ENCODE peak calls at places on chromosomes 4 and X, in seven cellular contexts. F is heart left ventricle, R is small intestine, J is colonic mucosa, U is cardiac muscle cell, E is mammary epithelial cell, G is pancreas. T is an unnamed sample. For H3K27me3, the result is how much of the 10 kb centered on the place peaks cover.

GRCh38 chrX:55907968-55908607 is 190.5 kb downstream of the RRAGB start:
- DNase-seq in F (peak), R (peak), J (peak), U (peak), E (peak), G (peak), T (no peak)

GRCh38 chrX:19670854-19671620 is 155.7 kb upstream of the MAP3K15 start:
- DNase-seq in F (peak), R (peak), J (peak), U (no peak), E (peak), G (no peak), T (no peak)

GRCh38 chr4:163166041-163166579 is 580 bp downstream of the NAF1 start:
- DNase-seq in F (peak), R (peak), J (peak), U (peak), E (peak), G (peak), T (peak)

GRCh38 chr4:172996571-172997216 is 171.9 kb upstream of the GALNT7 start:
- DNase-seq in F (no peak), R (no peak), J (no peak), U (no peak), E (peak), G (no peak), T (no peak)

GRCh38 chrX:40290519-40290918 is 192.8 kb upstream of the BCOR start:
- DNase-seq in F (no peak), R (no peak), J (no peak), U (no peak), E (no peak), G (no peak), T (peak)

GRCh38 chr4:67020079-67020807 is 525.1 kb downstream of the CENPC start:
- DNase-seq in F (no peak), R (no peak), J (no peak), U (no peak), E (no peak), G (no peak), T (no peak)

GRCh38 chr4:100966846-100967245 is 380.5 kb downstream of the PPP3CA start:
- DNase-seq in F (no peak), R (no peak), J (no peak), U (no peak), E (no peak), G (no peak), T (no peak)

GRCh38 chr4:108774809-108775530 is 12.1 kb upstream of the ETNPPL start:
- DNase-seq in F (peak), R (peak), J (no peak), U (no peak), E (no peak), G (peak), T (no peak)

GRCh38 chr4:39631700-39632079 is 7.0 kb downstream of the SMIM14 start:
- DNase-seq in F (no peak), R (no peak), J (no peak), U (no peak), E (no peak), G (no peak), T (no peak)
- H3K27ac ChIP-seq in F (no peak), R (no peak), J (no peak), U (no peak), E (no peak), G (no peak), T (no peak)

GRCh38 chr4:139978692-139979091 is 175.3 kb downstream of the MAML3 start:
- DNase-seq in F (no peak), R (no peak), J (no peak), U (no peak), E (no peak), G (no peak), T (no peak)

GRCh38 chr4:139973611-139974010 is 180.4 kb downstream of the MAML3 start:
- DNase-seq in F (no peak), R (no peak), J (no peak), U (no peak), E (no peak), G (no peak), T (no peak)

GRCh38 chr4:139973015-139973414 is 181.0 kb downstream of the MAML3 start:
- DNase-seq in F (no peak), R (no peak), J (no peak), U (no peak), E (peak), G (no peak), T (no peak)

GRCh38 chr4:139977838-139978604 is 176.0 kb downstream of the MAML3 start:
- DNase-seq in F (no peak), R (no peak), J (no peak), U (no peak), E (no peak), G (no peak), T (no peak)

GRCh38 chr4:139975830-139976272 is 178.1 kb downstream of the MAML3 start:
- DNase-seq in F (no peak), R (peak), J (no peak), U (no peak), E (peak), G (no peak), T (no peak)
- H3K27me3 ChIP-seq in F (under half), R (under half), J (under half), U (under half), E (under half), G (under half), T (under half)

GRCh38 chr4:166003811-166004210 is 130.8 kb downstream of the TLL1 start:
- DNase-seq in F (no peak), R (no peak), J (no peak), U (no peak), E (no peak), G (no peak), T (no peak)
- H3K27ac ChIP-seq in F (no peak), R (no peak), J (no peak), U (no peak), E (peak), G (no peak), T (no peak)

DNA sequence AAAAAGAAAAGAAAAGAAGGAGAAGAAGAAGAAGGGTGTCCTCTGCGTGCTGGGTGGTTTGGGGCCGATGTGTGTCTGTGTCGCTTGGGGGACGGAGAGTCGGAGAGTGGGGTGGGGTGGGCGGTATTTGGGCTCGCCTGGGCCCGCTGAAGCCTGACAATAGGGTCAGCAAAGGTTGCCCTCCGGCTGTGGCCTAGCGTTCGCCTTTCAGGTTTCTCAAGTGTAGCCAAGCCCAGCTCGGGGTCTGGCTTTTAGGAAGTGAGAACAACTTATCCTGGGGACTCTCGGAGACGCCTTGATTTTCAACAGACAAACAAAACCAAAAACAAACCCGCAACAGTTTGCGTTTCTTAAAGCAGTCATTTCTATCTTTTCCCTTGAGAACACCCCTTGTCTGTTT is 4.1 kb upstream of the SOX3 start:
- DNase-seq in F (no peak), R (no peak), J (no peak), U (no peak), E (no peak), G (no peak), T (no peak)
- H3K27me3 ChIP-seq in F (under half), R (under half), J (half or more), U (half or more), E (under half), G (under half), T (half or more)

GRCh38 chr4:73669410-73670183 is 49.4 kb upstream of the RASSF6 start:
- DNase-seq in F (no peak), R (no peak), J (no peak), U (no peak), E (no peak), G (no peak), T (no peak)
- H3K27ac ChIP-seq in F (peak), R (no peak), J (no peak), U (no peak), E (no peak), G (peak), T (no peak)

GRCh38 chrX:153637121-153638040 is 9.6 kb upstream of the DUSP9 start:
- DNase-seq in F (no peak), R (no peak), J (no peak), U (no peak), E (no peak), G (no peak), T (no peak)

GRCh38 chrX:153638436-153639176 is 8.4 kb upstream of the DUSP9 start:
- DNase-seq in F (no peak), R (no peak), J (no peak), U (no peak), E (peak), G (no peak), T (peak)

GRCh38 chrX:153639177-153640044 is 7.6 kb upstream of the DUSP9 start:
- DNase-seq in F (no peak), R (no peak), J (no peak), U (no peak), E (no peak), G (no peak), T (no peak)

GRCh38 chrX:153636716-153637115 is 10.3 kb upstream of the DUSP9 start:
- DNase-seq in F (no peak), R (no peak), J (no peak), U (no peak), E (no peak), G (no peak), T (no peak)

DNA sequence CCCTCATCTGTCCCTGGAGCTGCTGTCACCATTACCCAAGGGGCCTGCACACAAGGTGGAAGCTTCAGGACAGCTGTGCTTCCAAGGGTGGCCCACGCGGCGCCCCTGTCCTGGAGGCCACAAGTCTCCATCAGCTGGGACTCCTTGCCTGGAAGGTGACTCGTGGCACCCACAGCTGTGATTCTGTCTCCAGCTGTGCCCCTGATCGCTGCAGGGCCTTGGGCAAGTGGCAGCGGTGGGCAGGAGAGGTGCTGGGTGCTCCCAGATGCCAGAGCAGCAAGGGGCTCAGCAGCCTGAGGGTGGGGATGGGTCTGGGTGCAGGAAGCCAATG is 9.0 kb upstream of the DUSP9 start:
- DNase-seq in F (no peak), R (no peak), J (no peak), U (no peak), E (no peak), G (no peak), T (no peak)
- H3K27me3 ChIP-seq in F (under half), R (under half), J (under half), U (under half), E (under half), G (under half), T (under half)

DNA sequence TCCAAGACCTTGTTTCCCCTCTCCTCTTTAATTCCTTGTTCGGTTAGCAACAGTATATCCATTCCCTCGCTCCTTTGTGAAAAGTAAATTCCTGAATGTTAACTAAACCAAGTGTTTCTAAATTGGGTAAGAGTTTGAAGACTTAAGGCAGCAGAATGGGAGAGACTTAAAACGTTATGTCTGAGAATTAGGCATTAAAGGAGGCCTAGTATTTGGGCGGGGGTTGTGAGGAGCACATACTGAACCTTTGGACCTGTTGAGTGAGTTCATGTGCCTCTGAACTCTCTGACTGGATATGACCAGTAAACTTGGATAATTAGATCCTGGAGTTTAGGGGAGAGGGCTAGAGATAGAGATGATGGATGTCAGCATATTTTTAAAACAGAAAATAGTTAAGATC is 1.2 kb downstream of the MSMO1 start:
- DNase-seq in F (no peak), R (peak), J (peak), U (no peak), E (no peak), G (no peak), T (no peak)
- H3K27ac ChIP-seq in F (no peak), R (peak), J (peak), U (peak), E (peak), G (no peak), T (no peak)

GRCh38 chrX:7801706-7802105 is 41.3 kb upstream of the VCX start:
- DNase-seq in F (no peak), R (no peak), J (no peak), U (no peak), E (no peak), G (no peak), T (no peak)
- H3K27me3 ChIP-seq in F (under half), R (under half), J (under half), U (under half), E (under half), G (under half), T (under half)

T was measured in WERI-Rb-1.